ENCODE peak calls at places on chromosome 5, in four cellular contexts. S is CD4-positive, alpha-beta T cell; B is endodermal cell; I is tibial nerve. J is an unnamed sample.

GRCh38 chr5:71658916-71659661 is 60.0 kb upstream of the CARTPT start:
- DNase-seq in B (no peak), S (no peak), I (no peak), J (no peak)

GRCh38 chr5:43078956-43079355 is 38.8 kb upstream of the ANXA2R start:
- DNase-seq in I (no peak), B (no peak), S (no peak), J (peak; percentile 52)

GRCh38 chr5:42612997-42613396 is 143.6 kb upstream of the CCDC152 start:
- DNase-seq in B (no peak), I (no peak), S (no peak), J (peak; percentile 76)

GRCh38 chr5:43802119-43802518 is 199.1 kb downstream of the NNT start:
- DNase-seq in B (no peak), I (no peak), S (no peak), J (no peak)

GRCh38 chr5:172573115-172573882 is 67.8 kb upstream of the NEURL1B start:
- DNase-seq in I (no peak), B (no peak), S (no peak), J (no peak)

GRCh38 chr5:62473209-62473608 is 60.6 kb downstream of the IPO11 start:
- DNase-seq in I (no peak), S (no peak), B (no peak), J (no peak)

GRCh38 chr5:97134634-97135033 is 7.8 kb downstream of the LIX1 start:
- DNase-seq in S (no peak), I (no peak), B (peak; percentile 75), J (no peak)

GRCh38 chr5:172805736-172806255 is 28.3 kb upstream of the ERGIC1 start:
- DNase-seq in S (no peak), B (peak; percentile 33), I (no peak), J (no peak)

GRCh38 chr5:6432206-6432605 is 16.5 kb upstream of the UBE2QL1 start:
- DNase-seq in S (no peak), I (no peak), B (peak; percentile 28), J (no peak)

GRCh38 chr5:58044166-58044565 is 415.7 kb downstream of the PLK2 start:
- DNase-seq in B (no peak), S (no peak), I (no peak), J (no peak)

GRCh38 chr5:137432376-137432775 is 66.8 kb downstream of the SPOCK1 start:
- DNase-seq in I (no peak), S (no peak), B (no peak), J (no peak)

GRCh38 chr5:131790550-131790949 is 6.3 kb downstream of the FNIP1 start:
- DNase-seq in I (no peak), S (no peak), B (no peak), J (no peak)

GRCh38 chr5:50352390-50352789 is 88.7 kb downstream of the EMB start:
- DNase-seq in S (no peak), I (no peak), B (no peak), J (no peak)

GRCh38 chr5:82911902-82912301 is 165.3 kb downstream of the TMEM167A start:
- DNase-seq in B (no peak), S (no peak), I (no peak), J (no peak)

GRCh38 chr5:112776301-112776856 is 38.7 kb downstream of the APC start:
- DNase-seq in S (no peak), I (no peak), B (no peak), J (peak; percentile 65)

GRCh38 chr5:166962470-166962869 is 1329.0 kb upstream of the WWC1 start:
- DNase-seq in B (peak; percentile 59), I (no peak), S (no peak), J (peak; percentile 48)

GRCh38 chr5:110726249-110727024 is at the start of gene TMEM232:
- DNase-seq in S (peak; percentile 68), B (peak; percentile 92), I (no peak), J (peak; percentile 81)

GRCh38 chr5:115599502-115599901 is 2.8 kb downstream of the TICAM2 start:
- DNase-seq in I (no peak), B (no peak), S (no peak), J (no peak)

GRCh38 chr5:10275991-10276390 is 25.9 kb downstream of the CCT5 start:
- DNase-seq in I (no peak), S (no peak), B (no peak), J (no peak)

GRCh38 chr5:74957906-74958305 is 91.7 kb upstream of the FAM169A start:
- DNase-seq in B (no peak), S (no peak), I (no peak), J (no peak)

GRCh38 chr5:16179936-16180788 is 571 bp upstream of the MARCHF11 start:
- DNase-seq in I (no peak), B (peak; percentile 69), S (no peak), J (no peak)

GRCh38 chr5:1933364-1934055 is 50.8 kb upstream of the IRX4 start:
- DNase-seq in I (no peak), B (no peak), S (no peak), J (no peak)

GRCh38 chr5:168721966-168722365 is 142.8 kb upstream of the PANK3 start:
- DNase-seq in B (no peak), I (no peak), S (no peak), J (no peak)

GRCh38 chr5:927172-928015 is 34.7 kb downstream of the TRIP13 start:
- DNase-seq in I (no peak), S (no peak), B (no peak), J (no peak)

DNA sequence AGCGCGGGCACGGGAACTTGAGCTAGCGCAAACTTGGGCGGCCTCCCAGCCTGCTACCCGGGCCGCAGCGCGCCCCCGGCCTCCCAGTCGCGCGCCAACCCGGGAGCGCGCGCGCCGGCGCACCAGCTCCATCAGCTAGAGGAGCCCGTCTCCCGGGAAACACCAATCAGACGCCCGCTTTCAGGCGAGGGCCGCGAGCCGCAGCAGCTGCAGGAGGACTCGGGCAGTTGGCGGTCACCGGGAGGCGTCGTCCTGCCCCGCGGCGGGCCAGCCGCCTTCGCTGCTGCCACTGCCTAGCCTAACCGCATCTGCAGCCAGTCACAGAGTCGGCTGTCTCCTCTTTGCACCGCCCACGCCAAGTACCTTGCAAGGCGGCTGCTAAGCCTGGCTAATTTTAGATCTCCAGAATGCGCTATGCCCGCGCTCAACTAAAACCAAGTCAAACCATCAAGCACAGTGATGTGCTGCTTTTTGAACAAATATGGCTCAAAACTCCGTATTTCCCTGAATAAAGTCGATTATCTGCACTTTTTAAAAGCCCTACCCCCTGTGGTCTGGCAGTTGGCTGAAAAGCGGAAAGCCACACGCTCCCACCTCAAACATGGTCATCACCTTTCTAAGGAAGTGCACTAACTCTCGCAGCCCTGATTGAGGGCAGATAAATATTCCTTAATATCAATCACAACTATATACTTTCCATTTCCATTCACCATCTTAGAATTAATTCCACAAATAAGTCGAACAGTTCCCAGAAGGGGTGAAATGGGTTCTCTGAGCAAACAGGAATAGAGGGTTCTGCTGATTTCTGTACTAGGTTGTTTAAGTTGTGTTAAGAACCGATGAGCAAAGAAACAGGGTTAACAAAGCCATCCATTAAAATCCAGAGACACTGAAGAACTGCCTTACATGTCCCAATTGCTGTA is 221.8 kb downstream of the MEF2C start:
- DNase-seq in B (peak; percentile 99), I (no peak), S (no peak), J (peak; percentile 94)
- H3K27ac ChIP-seq in B (peak overlapping the region; percentile 89), I (peak overlapping the region; percentile 55), S (no peak overlapping the region), J (no peak overlapping the region)

GRCh38 chr5:139653616-139654015 is 5.5 kb downstream of the CXXC5 start:
- DNase-seq in S (no peak), I (no peak), B (peak; percentile 70), J (no peak)
- H3K27ac ChIP-seq in S (no peak overlapping the region), I (peak overlapping the region; percentile 87), B (no peak overlapping the region), J (peak overlapping the region; percentile 99)

DNA sequence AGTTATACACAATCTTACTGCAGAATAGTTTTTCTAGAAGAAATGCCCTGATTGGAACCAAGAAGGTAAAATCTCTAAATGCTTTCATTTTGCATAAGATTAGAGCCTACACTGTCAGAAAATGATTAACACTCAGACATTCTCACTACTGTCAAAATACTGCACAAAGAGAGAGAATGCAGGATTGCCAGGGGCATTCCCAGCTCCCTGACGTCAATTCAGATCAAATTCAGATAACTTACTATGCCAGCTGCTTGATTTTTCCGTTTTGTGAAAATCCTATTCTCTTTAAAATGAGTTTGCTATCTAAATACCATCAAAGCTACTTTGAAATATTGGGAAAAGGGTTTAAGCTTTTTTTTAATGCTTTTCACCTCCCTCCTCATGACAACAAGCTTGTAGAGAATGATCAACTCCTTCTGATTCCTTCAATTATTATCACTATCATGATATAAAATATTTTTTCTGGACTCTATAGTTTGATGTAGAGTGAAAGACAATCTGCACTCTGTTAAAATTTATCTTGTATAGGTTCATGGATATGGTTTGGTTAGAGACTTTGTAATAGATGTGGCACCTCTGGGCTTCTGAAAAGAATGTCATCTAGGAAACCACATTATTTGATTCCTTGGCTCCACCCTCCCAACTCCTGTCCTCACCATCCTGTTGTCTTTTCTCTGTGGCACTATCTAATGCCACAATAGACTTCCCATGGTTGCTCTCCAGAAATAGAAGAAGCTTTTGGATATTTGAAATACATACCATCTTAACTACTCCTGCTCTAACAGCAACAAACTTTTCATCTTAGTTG is 407.7 kb downstream of the PDE4D start:
- DNase-seq in S (no peak), B (no peak), I (no peak), J (peak; percentile 8)
- H3K27ac ChIP-seq in S (no peak overlapping the region), B (no peak overlapping the region), I (no peak overlapping the region), J (no peak overlapping the region)

GRCh38 chr5:177374211-177374610 is 10.0 kb upstream of the SLC34A1 start:
- DNase-seq in S (no peak), I (no peak), B (no peak), J (no peak)
- H3K27ac ChIP-seq in S (peak overlapping the region; percentile 73), I (no peak overlapping the region), B (no peak overlapping the region), J (no peak overlapping the region)

GRCh38 chr5:157388148-157388547 is 71.9 kb upstream of the NIPAL4 start:
- DNase-seq in S (no peak), I (no peak), B (no peak), J (no peak)
- H3K27ac ChIP-seq in S (no peak overlapping the region), I (no peak overlapping the region), B (peak overlapping the region; percentile 45), J (peak overlapping the region; percentile 100)

DNA sequence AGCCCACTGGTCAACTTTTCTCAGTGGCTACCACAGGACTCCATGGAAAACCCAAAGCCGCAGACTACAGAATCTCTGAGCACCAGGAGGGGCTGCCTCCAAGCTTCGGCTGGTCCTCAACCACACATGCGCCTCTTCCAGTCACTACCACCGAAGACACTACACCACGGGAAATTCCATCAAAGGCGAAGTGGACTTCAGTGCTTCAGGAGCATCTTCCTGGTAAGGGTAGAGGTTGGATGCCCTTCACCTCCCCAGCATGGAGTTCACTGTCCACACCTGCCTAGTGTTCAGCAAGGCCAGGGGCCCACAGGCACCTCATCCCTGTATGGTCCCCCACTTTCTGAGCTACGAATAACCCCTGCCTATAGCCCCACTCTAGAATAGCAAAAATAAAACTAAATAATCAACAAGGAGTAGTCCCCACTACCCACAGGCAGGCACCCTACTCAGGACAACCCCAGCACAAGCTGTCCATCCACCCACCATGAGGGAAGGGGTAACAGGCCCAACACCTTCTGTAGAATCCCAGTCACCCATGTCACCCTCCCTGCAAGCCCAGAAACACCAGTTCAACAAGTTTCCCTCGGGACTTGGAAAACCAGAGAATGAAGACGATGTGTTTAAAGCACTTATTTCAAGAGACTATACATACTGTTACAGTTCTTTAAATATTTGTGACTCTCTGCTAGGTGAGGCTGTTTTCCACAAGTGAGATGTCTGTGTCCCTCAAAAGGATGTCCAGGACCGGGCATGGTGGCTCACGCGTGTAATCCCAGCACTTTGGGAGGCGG is 2.6 kb downstream of the VDAC1 start:
- DNase-seq in I (no peak), S (no peak), B (no peak), J (no peak)
- H3K27ac ChIP-seq in I (no peak overlapping the region), S (no peak overlapping the region), B (no peak overlapping the region), J (no peak overlapping the region)